ENCODE peak calls at places on chromosomes 12 and 14, in eight cellular contexts. F is EL; B is hypothalamus; N is anterior cingulate cortex; T is T-helper 17 cell; V is stimulated activated CD4-positive, alpha-beta T cell treated with anti-CD3 and anti-CD28 coated beads, TNF-alpha, amount 100 ng/mL, for 1 hour; Z is heart left ventricle; G is C1 segment of cervical spinal cord. M is an unnamed sample.

GRCh38 chr12:21169878-21170472 is 39.0 kb downstream of the SLCO1B1 start:
- DNase-seq in F (peak), B (no peak), N (no peak), T (no peak), V (no peak), Z (no peak), G (no peak), M (no peak)

GRCh38 chr12:54024581-54024980 is 3.7 kb upstream of the HOXC6 start:
- DNase-seq in F (no peak), B (no peak), N (no peak), T (no peak), V (no peak), Z (no peak), G (no peak), M (peak)

GRCh38 chr12:40870981-40871380 is 178.7 kb downstream of the CNTN1 start:
- DNase-seq in F (no peak), B (no peak), N (no peak), T (no peak), V (no peak), Z (no peak), G (no peak), M (no peak)

GRCh38 chr14:102474934-102475333 is 34.6 kb downstream of the ANKRD9 start:
- DNase-seq in F (no peak), B (peak), N (peak), T (no peak), V (no peak), Z (peak), G (peak), M (no peak)

GRCh38 chr12:116609715-116610114 is 50.5 kb downstream of the MAP1LC3B2 start:
- DNase-seq in F (no peak), B (no peak), N (no peak), T (no peak), V (no peak), Z (no peak), G (no peak), M (no peak)

GRCh38 chr14:22555573-22556011 is 33.4 kb downstream of the DAD1 start:
- DNase-seq in F (no peak), B (no peak), N (no peak), T (peak), V (no peak), Z (no peak), G (no peak), M (no peak)

GRCh38 chr14:71582705-71583104 is 349.5 kb upstream of the RGS6 start:
- DNase-seq in F (peak), B (no peak), N (no peak), T (no peak), V (no peak), Z (no peak), G (no peak), M (no peak)

GRCh38 chr12:92493816-92494215 is 209.0 kb upstream of the PLEKHG7 start:
- DNase-seq in F (no peak), B (no peak), N (no peak), T (no peak), V (no peak), Z (no peak), G (no peak), M (no peak)

GRCh38 chr12:103656291-103656690 is 69.2 kb downstream of the STAB2 start:
- DNase-seq in F (no peak), B (no peak), N (no peak), T (no peak), V (no peak), Z (no peak), G (no peak), M (no peak)

GRCh38 chr12:122099856-122100255 is 21.3 kb downstream of the MLXIP start:
- DNase-seq in F (no peak), B (no peak), N (no peak), T (no peak), V (no peak), Z (no peak), G (no peak), M (no peak)

GRCh38 chr14:61438860-61439765 is 117.7 kb downstream of the PRKCH start:
- DNase-seq in F (peak), B (no peak), N (no peak), T (no peak), V (no peak), Z (no peak), G (no peak), M (no peak)

GRCh38 chr12:53236443-53237111 is 4.6 kb upstream of the RARG start:
- DNase-seq in F (no peak), B (no peak), N (no peak), T (peak), V (no peak), Z (no peak), G (no peak), M (peak)

GRCh38 chr12:2061402-2061801 is 8.6 kb downstream of the CACNA1C start:
- DNase-seq in F (no peak), B (no peak), N (no peak), T (no peak), V (no peak), Z (no peak), G (no peak), M (no peak)

GRCh38 chr14:36996133-36996856 is 176.1 kb downstream of the SLC25A21 start:
- DNase-seq in F (peak), B (no peak), N (no peak), T (no peak), V (no peak), Z (no peak), G (no peak), M (no peak)

GRCh38 chr12:133234971-133235370 is 706 bp downstream of the ANHX start:
- DNase-seq in F (no peak), B (no peak), N (no peak), T (no peak), V (no peak), Z (no peak), G (no peak), M (no peak)

GRCh38 chr12:62799766-62800406 is 135.1 kb downstream of the PPM1H start:
- DNase-seq in F (no peak), B (no peak), N (no peak), T (no peak), V (no peak), Z (no peak), G (no peak), M (no peak)

GRCh38 chr12:6123258-6123657 is 1.2 kb downstream of the VWF start:
- DNase-seq in F (no peak), B (no peak), N (no peak), T (no peak), V (no peak), Z (no peak), G (no peak), M (no peak)

GRCh38 chr12:97425380-97425779 is 37.2 kb upstream of the RMST start:
- DNase-seq in F (no peak), B (no peak), N (no peak), T (no peak), V (no peak), Z (no peak), G (no peak), M (no peak)

GRCh38 chr12:15428632-15429031 is 106.3 kb downstream of the PTPRO start:
- DNase-seq in F (no peak), B (no peak), N (no peak), T (no peak), V (no peak), Z (no peak), G (no peak), M (no peak)

GRCh38 chr12:55585817-55586216 is 13.5 kb downstream of the OR2AP1 start:
- DNase-seq in F (no peak), B (no peak), N (no peak), T (no peak), V (no peak), Z (no peak), G (no peak), M (no peak)

GRCh38 chr12:115190191-115190590 is 506.2 kb upstream of the TBX3 start:
- DNase-seq in F (no peak), B (no peak), N (no peak), T (no peak), V (no peak), Z (no peak), G (no peak), M (no peak)

GRCh38 chr14:91354979-91355685 is 62.5 kb downstream of the CCDC88C start:
- DNase-seq in F (no peak), B (no peak), N (no peak), T (no peak), V (no peak), Z (no peak), G (no peak), M (no peak)

GRCh38 chr14:22397338-22397737 is 191.7 kb downstream of the DAD1 start:
- DNase-seq in F (no peak), B (no peak), N (no peak), T (no peak), V (no peak), Z (no peak), G (no peak), M (no peak)

GRCh38 chr12:64976131-64976530 is 145.0 kb downstream of the WIF1 start:
- DNase-seq in F (no peak), B (no peak), N (no peak), T (no peak), V (no peak), Z (no peak), G (no peak), M (no peak)

GRCh38 chr12:120978296-120979219 is at the start of gene HNF1A:
- DNase-seq in F (no peak), B (no peak), N (no peak), T (no peak), V (no peak), Z (no peak), G (no peak), M (peak)

GRCh38 chr14:52043690-52044089 is 25.2 kb downstream of the NID2 start:
- DNase-seq in F (peak), B (no peak), N (no peak), T (no peak), V (peak), Z (no peak), G (no peak), M (no peak)